ENCODE peak calls at places on chromosomes 16 and 17, in four cellular contexts. P, S, L and F are unnamed samples.

GRCh38 chr17:48540213-48540612 is 4.7 kb downstream of the HOXB2 start:
- DNase-seq in P (no peak), S (peak), L (no peak), F (no peak)

GRCh38 chr17:68600881-68601564 is at the start of gene FAM20A:
- DNase-seq in L (peak), P (no peak), S (peak), F (peak)

GRCh38 chr17:4968916-4969550 is 1.4 kb upstream of the SPAG7 start:
- DNase-seq in P (no peak), L (no peak), S (no peak), F (no peak)

GRCh38 chr17:65557349-65558310 is 3.8 kb downstream of the AXIN2 start:
- DNase-seq in P (peak), L (no peak), S (no peak), F (peak)

GRCh38 chr16:52573365-52574104 is 26.6 kb upstream of the TOX3 start:
- DNase-seq in L (no peak), S (no peak), P (no peak), F (no peak)

GRCh38 chr17:45923511-45924268 is 29.3 kb downstream of the MAPT start:
- DNase-seq in P (no peak), S (no peak), L (no peak), F (no peak)

GRCh38 chr17:48882272-48882671 is 10.3 kb upstream of the ATP5MC1 start:
- DNase-seq in L (no peak), P (no peak), S (no peak), F (no peak)

GRCh38 chr17:61218438-61218837 is 181.2 kb upstream of the TBX2 start:
- DNase-seq in L (no peak), P (no peak), S (no peak), F (no peak)

GRCh38 chr17:59620518-59621259 is 994 bp downstream of the CLTC start:
- DNase-seq in L (peak), S (peak), P (peak), F (peak)

GRCh38 chr17:82184761-82185160 is 27.9 kb downstream of the CCDC57 start:
- DNase-seq in L (no peak), S (no peak), P (no peak), F (no peak)
- H3K27ac ChIP-seq in L (no peak), S (no peak), P (no peak), F (no peak)

DNA sequence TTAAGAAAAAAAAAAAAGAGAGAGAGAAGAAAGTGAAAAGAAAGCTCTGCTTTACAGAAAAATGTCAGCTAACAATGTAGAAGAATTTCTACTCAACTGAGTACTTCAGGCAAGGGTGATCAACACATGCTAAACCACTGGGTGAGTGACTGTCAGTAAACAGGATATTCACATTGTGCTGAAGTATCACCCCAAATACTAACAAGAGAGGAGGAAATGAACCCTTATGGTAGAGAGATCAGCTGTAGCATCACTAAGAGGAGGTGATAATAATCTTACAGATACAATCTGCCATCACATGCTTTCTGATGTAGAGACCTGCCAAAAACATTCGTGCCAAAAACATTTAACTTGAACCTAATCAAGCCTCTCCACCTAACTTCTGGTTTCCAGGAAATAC is 30.7 kb upstream of the ICAM2 start:
- DNase-seq in S (no peak), P (peak), L (no peak), F (no peak)
- H3K4me3 ChIP-seq in S (no peak), P (peak), L (no peak), F (no peak)

GRCh38 chr16:89370601-89371000 is 119.8 kb downstream of the ANKRD11 start:
- DNase-seq in L (no peak), S (no peak), P (no peak), F (no peak)
- H3K27ac ChIP-seq in L (no peak), S (no peak), P (no peak), F (peak)

GRCh38 chr16:30185141-30185682 is 1.8 kb downstream of the CORO1A start:
- DNase-seq in L (no peak), S (no peak), P (no peak), F (no peak)

GRCh38 chr16:30184430-30185140 is 1.2 kb downstream of the CORO1A start:
- DNase-seq in S (peak), L (peak), P (no peak), F (peak)

GRCh38 chr16:30185683-30186421 is 2.5 kb downstream of the CORO1A start:
- DNase-seq in S (peak), P (peak), L (peak), F (peak)

GRCh38 chr16:30183961-30184429 is 593 bp downstream of the CORO1A start:
- DNase-seq in P (peak), L (peak), S (peak), F (no peak)

GRCh38 chr16:30183236-30183960 is at the start of gene CORO1A:
- DNase-seq in S (peak), P (peak), L (peak), F (peak)
- H3K4me3 ChIP-seq in S (peak), P (peak), L (peak), F (peak)